ENCODE peak calls at places on chromosomes 11 and 22, in five cellular contexts. R, F, O, U and N are unnamed samples.

GRCh38 chr11:128520886-128521696 is 66.3 kb downstream of the ETS1 start:
- DNase-seq in R (no peak), F (no peak), O (no peak), U (no peak), N (no peak)

GRCh38 chr11:118939948-118940598 is 14.3 kb upstream of the BCL9L start:
- DNase-seq in R (no peak), F (peak), O (no peak), U (peak), N (no peak)

GRCh38 chr22:39087098-39087497 is 9.9 kb upstream of the APOBEC3H start:
- DNase-seq in R (no peak), F (no peak), O (no peak), U (no peak), N (no peak)

GRCh38 chr11:17354070-17354924 is 2.7 kb downstream of the NCR3LG1 start:
- DNase-seq in R (peak), F (peak), O (peak), U (peak), N (peak)

GRCh38 chr22:20604776-20605221 is 97.4 kb downstream of the MED15 start:
- DNase-seq in R (no peak), F (peak), O (peak), U (peak), N (no peak)

GRCh38 chr22:25745341-25746011 is 3.5 kb downstream of the MYO18B start:
- DNase-seq in R (no peak), F (no peak), O (no peak), U (no peak), N (no peak)

GRCh38 chr22:49705631-49706352 is 121.9 kb downstream of the BRD1 start:
- DNase-seq in R (no peak), F (peak), O (no peak), U (no peak), N (no peak)

GRCh38 chr11:78351979-78352731 is 65.5 kb downstream of the GAB2 start:
- DNase-seq in R (no peak), F (peak), O (no peak), U (peak), N (no peak)

GRCh38 chr11:66543263-66544107 is 2.4 kb downstream of the ZDHHC24 start:
- DNase-seq in R (peak), F (no peak), O (no peak), U (peak), N (no peak)

GRCh38 chr22:27462190-27462589 is 339.4 kb downstream of the MN1 start:
- DNase-seq in R (no peak), F (no peak), O (peak), U (peak), N (no peak)
- TF ChIP-seq FOXM1 in R (no peak), F (no peak), O (no peak), U (no peak), N (no peak)

DNA sequence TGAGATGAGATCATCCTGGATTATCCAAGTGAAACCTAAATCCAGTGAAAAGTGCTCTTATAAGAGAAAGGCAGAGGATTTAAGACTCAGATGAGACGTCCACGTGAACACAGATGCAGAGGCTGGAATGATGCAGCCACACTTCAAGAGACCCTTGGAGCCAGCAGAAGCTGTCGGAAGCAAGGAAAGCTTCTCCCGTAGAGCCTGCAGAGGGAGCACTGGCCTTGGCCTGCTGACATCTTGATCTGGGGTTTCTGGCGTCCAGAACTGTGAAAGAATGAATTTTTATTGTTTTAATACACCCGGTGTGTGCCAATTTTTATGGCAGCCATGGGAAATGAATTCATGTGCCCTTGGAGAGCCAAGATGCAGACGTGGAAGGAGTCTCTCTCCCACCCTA is 407.0 kb upstream of the B3GAT1 start:
- DNase-seq in R (no peak), F (no peak), O (no peak), U (no peak), N (peak)
- TF ChIP-seq FOXM1 in R (no peak), F (no peak), O (no peak), U (no peak), N (no peak)

DNA sequence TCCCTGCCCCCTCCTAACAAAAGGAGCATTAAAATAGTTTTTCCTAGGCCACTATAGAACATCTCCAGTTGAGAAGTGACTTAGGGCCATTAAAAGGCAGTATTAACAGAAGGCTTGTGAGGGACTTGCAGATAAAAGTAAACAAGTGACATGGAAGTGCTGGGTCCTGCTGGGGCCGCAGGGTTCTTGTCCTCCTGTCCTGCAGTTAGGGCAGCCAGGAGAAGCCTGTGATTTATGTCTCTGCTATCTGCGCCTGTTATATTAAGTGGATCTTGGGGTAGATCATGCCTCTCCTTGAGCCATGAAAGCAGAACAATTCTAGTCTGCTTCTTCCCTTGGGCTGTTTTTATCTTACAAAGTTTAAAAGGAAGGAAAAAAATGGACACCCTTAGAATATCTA is 271.4 kb upstream of the C11orf87 start:
- DNase-seq in R (no peak), F (no peak), O (no peak), U (no peak), N (no peak)
- TF ChIP-seq FOXM1 in R (no peak), F (no peak), O (no peak), U (no peak), N (no peak)

GRCh38 chr11:131661137-131661536 is 290.7 kb downstream of the NTM start:
- DNase-seq in R (no peak), F (no peak), O (no peak), U (no peak), N (no peak)
- TF ChIP-seq FOXM1 in R (no peak), F (no peak), O (no peak), U (no peak), N (no peak)

GRCh38 chr22:44570476-44571445 is 72.7 kb upstream of the RTL6 start:
- DNase-seq in R (no peak), F (no peak), O (no peak), U (no peak), N (no peak)
- TF ChIP-seq FOXM1 in R (no peak), F (no peak), O (no peak), U (no peak), N (no peak)

GRCh38 chr11:101434241-101434640 is 149.6 kb downstream of the TRPC6 start:
- DNase-seq in R (no peak), F (no peak), O (no peak), U (no peak), N (no peak)

GRCh38 chr11:101430236-101430635 is 153.6 kb downstream of the TRPC6 start:
- DNase-seq in R (no peak), F (no peak), O (no peak), U (no peak), N (no peak)

GRCh38 chr11:101429708-101430107 is 154.1 kb downstream of the TRPC6 start:
- DNase-seq in R (no peak), F (no peak), O (peak), U (no peak), N (no peak)

DNA sequence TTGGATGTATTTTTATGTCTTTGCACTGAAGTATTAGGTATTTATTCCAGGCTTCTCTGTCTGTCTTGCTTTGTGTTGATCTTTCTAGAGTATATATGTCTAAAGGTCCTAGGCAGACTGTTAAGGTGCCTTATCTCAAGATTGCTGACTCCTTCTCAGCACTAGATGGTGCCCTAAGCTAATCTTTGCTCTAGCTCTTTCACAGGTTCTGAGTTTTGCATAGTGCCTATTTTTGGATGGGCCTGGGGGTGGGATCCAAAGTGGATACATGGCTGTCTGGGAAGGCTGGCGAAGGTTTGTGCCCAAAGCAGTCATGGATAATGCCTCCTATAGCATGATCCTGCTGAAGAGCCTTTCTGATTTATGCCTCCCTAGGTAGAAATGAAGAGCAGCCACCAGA is 154.9 kb downstream of the TRPC6 start:
- DNase-seq in R (no peak), F (no peak), O (peak), U (no peak), N (peak)
- TF ChIP-seq FOXM1 in R (no peak), F (no peak), O (no peak), U (no peak), N (no peak)

GRCh38 chr22:44023404-44024287 is 456 bp upstream of the PARVB start:
- DNase-seq in R (no peak), F (peak), O (no peak), U (peak), N (peak)
- TF ChIP-seq FOXM1 in R (no peak), F (no peak), O (no peak), U (no peak), N (no peak)

GRCh38 chr11:120207517-120207916 is 3.3 kb upstream of the OAF start:
- DNase-seq in R (no peak), F (no peak), O (no peak), U (no peak), N (no peak)
- TF ChIP-seq FOXM1 in R (no peak), F (no peak), O (no peak), U (no peak), N (no peak)

DNA sequence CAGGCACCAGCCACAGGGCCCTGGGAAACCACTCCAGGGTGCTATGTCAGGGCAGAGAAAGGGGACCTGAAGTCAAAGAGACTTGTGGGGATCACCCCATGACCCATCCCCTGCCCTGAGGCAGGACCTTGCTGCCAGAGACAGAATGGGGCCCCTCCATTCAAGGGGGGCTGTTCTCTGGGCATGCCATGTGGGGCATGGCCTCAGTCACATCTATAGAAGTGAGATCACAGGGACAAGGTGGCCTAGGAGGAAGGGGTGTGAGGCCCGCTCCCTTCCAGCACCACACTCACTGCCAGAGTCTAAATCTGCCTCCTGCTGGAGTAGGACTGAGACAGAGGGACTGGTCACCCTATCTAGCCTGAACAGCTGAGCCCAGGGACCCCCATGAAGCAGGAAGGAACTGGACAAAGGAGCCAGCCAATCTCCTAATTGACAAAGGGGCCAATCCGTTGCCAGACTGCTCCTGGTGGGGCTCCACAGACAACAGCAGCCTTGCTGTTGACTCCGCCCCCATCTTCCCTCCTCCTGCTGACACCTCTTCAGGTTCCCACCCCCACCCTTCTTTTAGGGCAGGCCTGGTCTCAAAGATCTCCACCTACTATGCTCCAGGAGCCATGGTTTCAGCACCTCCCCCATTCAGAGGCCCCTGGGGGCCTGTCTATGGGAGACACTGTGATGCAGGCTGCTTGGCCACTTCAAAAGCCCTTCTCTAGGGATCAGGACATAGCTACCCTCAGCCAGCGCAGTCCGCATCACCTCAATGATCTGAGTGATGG is 26.0 kb downstream of the NEAT1 start:
- DNase-seq in R (no peak), F (peak), O (no peak), U (no peak), N (no peak)
- TF ChIP-seq FOXM1 in R (no peak), F (no peak), O (no peak), U (no peak), N (no peak)